ENCODE peak calls at places on chromosomes 13 and 19, in four cellular contexts. T is left lung; G is mammary epithelial cell; K is effector memory CD4-positive, alpha-beta T cell. J is an unnamed sample.

GRCh38 chr19:18796239-18796638 is 5.1 kb upstream of the COMP start:
- DNase-seq in G (no peak), T (no peak), K (no peak), J (no peak)

GRCh38 chr19:12636631-12637030 is 25.9 kb downstream of the ZNF791 start:
- DNase-seq in T (no peak), G (no peak), K (no peak), J (no peak)

GRCh38 chr13:81304121-81304659 is 963.3 kb upstream of the SPRY2 start:
- DNase-seq in G (no peak), K (no peak), T (no peak), J (no peak)

GRCh38 chr19:10501971-10502523 is 1.1 kb downstream of the KEAP1 start:
- DNase-seq in K (no peak), T (peak; percentile 85), G (no peak), J (peak; percentile 91)

GRCh38 chr19:40374084-40374483 is 15.9 kb downstream of the HIPK4 start:
- DNase-seq in G (no peak), T (no peak), K (no peak), J (no peak)

GRCh38 chr13:31119966-31120733 is 41.6 kb downstream of the HSPH1 start:
- DNase-seq in K (no peak), G (no peak), T (no peak), J (no peak)

GRCh38 chr13:54705738-54706137 is 1677.1 kb downstream of the OLFM4 start:
- DNase-seq in T (no peak), K (no peak), G (no peak), J (no peak)

GRCh38 chr13:111342716-111343115 is 22.3 kb downstream of the TEX29 start:
- DNase-seq in K (no peak), G (no peak), T (no peak), J (no peak)

GRCh38 chr13:113646921-113647340 is 11.1 kb downstream of the ATP4B start:
- DNase-seq in K (no peak), G (no peak), T (no peak), J (no peak)

GRCh38 chr19:6458695-6459355 is 767 bp downstream of the SLC25A23 start:
- DNase-seq in T (peak; percentile 40), K (no peak), G (no peak), J (peak; percentile 67)

GRCh38 chr13:31538067-31539042 is 201.0 kb upstream of the RXFP2 start:
- DNase-seq in G (peak; percentile 8), K (no peak), T (no peak), J (no peak)

GRCh38 chr13:24185591-24186232 is 25.2 kb downstream of the SPATA13 start:
- DNase-seq in G (no peak), K (no peak), T (no peak), J (no peak)

GRCh38 chr19:7006305-7006704 is 14.9 kb downstream of the MBD3L2B start:
- DNase-seq in T (no peak), G (no peak), K (no peak), J (no peak)

GRCh38 chr13:96992633-96993032 is 1.6 kb downstream of the OXGR1 start:
- DNase-seq in K (no peak), G (no peak), T (no peak), J (no peak)

GRCh38 chr13:58340895-58341294 is 709.4 kb downstream of the PCDH17 start:
- DNase-seq in T (no peak), K (no peak), G (no peak), J (no peak)

GRCh38 chr19:17404621-17405249 is 695 bp downstream of the BST2 start:
- DNase-seq in K (no peak), G (no peak), T (no peak), J (no peak)

GRCh38 chr19:17404015-17404414 is 1.4 kb downstream of the BST2 start:
- DNase-seq in K (no peak), G (no peak), T (no peak), J (no peak)

GRCh38 chr19:17405250-17406038 is at the start of gene BST2:
- DNase-seq in T (peak; percentile 59), G (no peak), K (peak; percentile 62), J (peak; percentile 57)

GRCh38 chr19:17406887-17407196 is 1.4 kb upstream of the BST2 start:
- DNase-seq in G (no peak), T (no peak), K (no peak), J (no peak)

GRCh38 chr19:17406039-17406886 is 833 bp upstream of the BST2 start:
- DNase-seq in T (no peak), G (peak; percentile 29), K (no peak), J (no peak)
- H3K4me3 ChIP-seq in T (peak overlapping the region; percentile 66), G (no peak overlapping the region), K (peak overlapping the region; percentile 73), J (no peak overlapping the region)

DNA sequence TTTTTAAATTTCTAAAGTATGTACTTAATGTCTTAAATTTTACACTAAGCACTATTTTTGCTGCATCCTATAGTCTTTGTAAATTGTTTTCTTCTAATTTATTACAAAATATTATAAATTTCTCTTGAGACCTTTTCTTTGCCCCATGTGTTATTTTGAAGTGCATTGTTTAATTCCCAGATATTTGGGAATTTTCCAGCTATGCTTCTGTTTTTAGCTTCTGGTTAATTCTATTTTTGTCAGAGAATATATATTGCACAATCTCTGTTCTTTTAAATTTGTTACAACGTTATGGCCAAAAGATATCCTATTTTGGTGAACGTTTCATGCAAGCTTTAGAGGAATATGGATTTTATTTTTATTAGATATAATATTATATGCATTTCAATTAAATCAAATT is 917.4 kb upstream of the MIR17HG start:
- DNase-seq in K (no peak), G (no peak), T (no peak), J (no peak)
- H3K4me1 ChIP-seq in K (no peaks in the 10 kb centered on the region), G (no peaks in the 10 kb centered on the region), T (no peaks in the 10 kb centered on the region), J (no peaks in the 10 kb centered on the region)

GRCh38 chr13:29902632-29903305 is 52.4 kb upstream of the UBL3 start:
- DNase-seq in G (no peak), K (no peak), T (no peak), J (no peak)
- H3K4me3 ChIP-seq in G (no peak overlapping the region), K (peak overlapping the region; percentile 39), T (no peak overlapping the region), J (no peak overlapping the region)

DNA sequence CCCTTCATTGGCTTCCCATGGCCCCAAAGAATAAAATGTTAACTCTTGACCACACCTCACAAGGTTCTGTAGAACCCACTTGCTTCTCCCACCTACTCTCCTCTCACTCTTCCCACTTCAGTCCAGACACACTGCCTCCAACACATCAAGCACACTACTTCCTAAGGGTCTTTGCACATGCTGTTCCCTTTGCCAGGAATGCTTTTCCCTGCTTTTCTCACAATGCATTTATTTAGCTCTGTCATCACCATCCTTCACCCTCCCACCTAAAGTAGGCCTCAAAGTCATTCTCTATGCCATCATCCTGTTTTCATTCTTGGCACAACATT is 7.9 kb downstream of the IFNL1 start:
- DNase-seq in G (no peak), T (no peak), K (no peak), J (no peak)
- H3K4me1 ChIP-seq in G (no peaks in the 10 kb centered on the region), T (no peaks in the 10 kb centered on the region), K (no peaks in the 10 kb centered on the region), J (peaks cover 6% of the 10 kb centered on the region)

GRCh38 chr19:795691-796581 is 1.3 kb upstream of the PTBP1 start:
- DNase-seq in T (no peak), G (no peak), K (no peak), J (peak; percentile 61)
- H3K4me3 ChIP-seq in T (peak overlapping the region; percentile 94), G (peak overlapping the region; percentile 49), K (peak overlapping the region; percentile 68), J (peak overlapping the region; percentile 84)

DNA sequence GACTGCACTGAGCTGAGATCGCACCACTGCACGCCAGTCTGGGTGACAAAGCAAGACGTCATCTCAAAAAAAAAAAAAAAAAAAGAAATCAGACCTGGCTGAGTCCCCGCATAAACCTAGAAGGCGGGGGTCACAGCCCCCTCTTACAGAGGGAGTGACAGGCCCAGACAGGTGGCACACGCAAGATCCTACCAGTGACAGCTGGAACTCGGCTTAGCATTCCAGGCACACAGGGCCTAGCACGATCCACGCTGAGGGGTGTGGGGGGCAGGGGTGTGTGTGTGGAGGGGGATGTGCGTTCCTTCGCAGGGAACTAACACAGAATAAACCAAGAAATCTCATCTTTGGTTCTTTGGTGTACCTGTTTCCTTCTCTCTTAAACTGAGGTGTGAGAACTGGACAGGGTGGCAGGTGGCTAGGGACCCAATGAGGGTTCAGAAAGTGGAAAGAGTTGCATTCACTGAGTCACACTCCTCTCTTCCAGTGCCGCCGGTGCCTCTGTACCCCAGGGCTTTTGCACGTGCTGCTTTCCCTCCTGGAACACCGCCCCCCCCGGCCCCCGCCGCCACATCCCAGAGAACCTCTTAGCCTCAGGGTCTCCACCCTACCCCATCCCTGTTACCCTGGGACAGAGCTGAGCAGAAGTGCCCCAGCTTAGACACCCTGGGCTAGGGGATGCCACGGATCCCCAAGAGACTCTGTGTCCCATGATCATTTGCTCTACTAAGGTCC is 5.0 kb downstream of the SGTA start:
- DNase-seq in K (no peak), T (no peak), G (no peak), J (no peak)
- H3K4me1 ChIP-seq in K (peaks cover 17% of the 10 kb centered on the region), T (peaks cover 14% of the 10 kb centered on the region), G (peaks cover 9% of the 10 kb centered on the region), J (peaks cover 13% of the 10 kb centered on the region)